ENCODE peak calls at places on chromosomes 5 and 9, in nine cellular contexts. One of them, this sample, is unnamed.

GRCh38 chr9:137673871-137674270 is 55.1 kb downstream of the EHMT1 start:
- DNase-seq in neuronal stem cell: no peak
- DNase-seq in tibial nerve: no peak
- DNase-seq in GM23248: no peak
- DNase-seq in heart right ventricle: no peak
- DNase-seq in dorsolateral prefrontal cortex: no peak
- DNase-seq in thyroid gland: peak; percentile 50
- DNase-seq in OCI-LY7: no peak
- DNase-seq in epithelial cell of prostate: no peak
- DNase-seq in this sample: no peak

GRCh38 chr9:129863059-129863690 is 27.9 kb downstream of the USP20 start:
- DNase-seq in neuronal stem cell: no peak
- DNase-seq in tibial nerve: no peak
- DNase-seq in GM23248: no peak
- DNase-seq in heart right ventricle: no peak
- DNase-seq in dorsolateral prefrontal cortex: no peak
- DNase-seq in thyroid gland: no peak
- DNase-seq in OCI-LY7: peak; percentile 46
- DNase-seq in epithelial cell of prostate: peak; percentile 12
- DNase-seq in this sample: no peak

GRCh38 chr5:169749295-169749694 is 112.2 kb downstream of the DOCK2 start:
- DNase-seq in neuronal stem cell: no peak
- DNase-seq in tibial nerve: no peak
- DNase-seq in GM23248: no peak
- DNase-seq in heart right ventricle: no peak
- DNase-seq in dorsolateral prefrontal cortex: no peak
- DNase-seq in thyroid gland: no peak
- DNase-seq in OCI-LY7: no peak
- DNase-seq in epithelial cell of prostate: no peak
- DNase-seq in this sample: no peak

GRCh38 chr5:160656961-160657570 is 194.9 kb downstream of the ATP10B start:
- DNase-seq in neuronal stem cell: no peak
- DNase-seq in tibial nerve: no peak
- DNase-seq in GM23248: no peak
- DNase-seq in heart right ventricle: no peak
- DNase-seq in dorsolateral prefrontal cortex: no peak
- DNase-seq in thyroid gland: no peak
- DNase-seq in OCI-LY7: no peak
- DNase-seq in epithelial cell of prostate: no peak
- DNase-seq in this sample: no peak

GRCh38 chr5:34045996-34046395 is 3.0 kb upstream of the C1QTNF3 start:
- DNase-seq in neuronal stem cell: no peak
- DNase-seq in tibial nerve: no peak
- DNase-seq in GM23248: peak; percentile 79
- DNase-seq in heart right ventricle: no peak
- DNase-seq in dorsolateral prefrontal cortex: no peak
- DNase-seq in thyroid gland: no peak
- DNase-seq in OCI-LY7: no peak
- DNase-seq in epithelial cell of prostate: peak; percentile 63
- DNase-seq in this sample: no peak

GRCh38 chr5:180212363-180213255 is 3.6 kb upstream of the RASGEF1C start:
- DNase-seq in neuronal stem cell: no peak
- DNase-seq in tibial nerve: no peak
- DNase-seq in GM23248: peak; percentile 53
- DNase-seq in heart right ventricle: no peak
- DNase-seq in dorsolateral prefrontal cortex: peak; percentile 20
- DNase-seq in thyroid gland: peak; percentile 37
- DNase-seq in OCI-LY7: no peak
- DNase-seq in epithelial cell of prostate: no peak
- DNase-seq in this sample: no peak

GRCh38 chr5:43730832-43731342 is 127.9 kb downstream of the NNT start:
- DNase-seq in neuronal stem cell: no peak
- DNase-seq in tibial nerve: no peak
- DNase-seq in GM23248: no peak
- DNase-seq in heart right ventricle: no peak
- DNase-seq in dorsolateral prefrontal cortex: no peak
- DNase-seq in thyroid gland: no peak
- DNase-seq in OCI-LY7: no peak
- DNase-seq in epithelial cell of prostate: no peak
- DNase-seq in this sample: no peak

GRCh38 chr9:132160802-132161742 is 786 bp upstream of the NTNG2 start:
- DNase-seq in neuronal stem cell: peak; percentile 35
- DNase-seq in tibial nerve: no peak
- DNase-seq in GM23248: peak; percentile 87
- DNase-seq in heart right ventricle: no peak
- DNase-seq in dorsolateral prefrontal cortex: no peak
- DNase-seq in thyroid gland: peak; percentile 15
- DNase-seq in OCI-LY7: peak; percentile 70
- DNase-seq in epithelial cell of prostate: no peak
- DNase-seq in this sample: no peak

GRCh38 chr9:110546411-110546871 is 33.1 kb downstream of the SVEP1 start:
- DNase-seq in neuronal stem cell: no peak
- DNase-seq in tibial nerve: no peak
- DNase-seq in GM23248: no peak
- DNase-seq in heart right ventricle: peak; percentile 18
- DNase-seq in dorsolateral prefrontal cortex: no peak
- DNase-seq in thyroid gland: no peak
- DNase-seq in OCI-LY7: no peak
- DNase-seq in epithelial cell of prostate: no peak
- DNase-seq in this sample: no peak

GRCh38 chr5:1666812-1667588 is 132.6 kb downstream of the MRPL36 start:
- DNase-seq in neuronal stem cell: peak; percentile 80
- DNase-seq in tibial nerve: no peak
- DNase-seq in GM23248: peak; percentile 32
- DNase-seq in heart right ventricle: peak; percentile 45
- DNase-seq in dorsolateral prefrontal cortex: no peak
- DNase-seq in thyroid gland: peak; percentile 56
- DNase-seq in OCI-LY7: peak; percentile 38
- DNase-seq in epithelial cell of prostate: no peak
- DNase-seq in this sample: peak; percentile 49

GRCh38 chr9:87089963-87090362 is 142.7 kb upstream of the GAS1 start:
- DNase-seq in neuronal stem cell: no peak
- DNase-seq in tibial nerve: no peak
- DNase-seq in GM23248: no peak
- DNase-seq in heart right ventricle: no peak
- DNase-seq in dorsolateral prefrontal cortex: no peak
- DNase-seq in thyroid gland: no peak
- DNase-seq in OCI-LY7: no peak
- DNase-seq in epithelial cell of prostate: no peak
- DNase-seq in this sample: no peak
- H3K27ac ChIP-seq in neuronal stem cell: no peak overlapping the region
- H3K27ac ChIP-seq in tibial nerve: no peak overlapping the region
- H3K27ac ChIP-seq in GM23248: no peak overlapping the region
- H3K27ac ChIP-seq in heart right ventricle: peak overlapping the region; percentile 62
- H3K27ac ChIP-seq in dorsolateral prefrontal cortex: no peak overlapping the region
- H3K27ac ChIP-seq in thyroid gland: no peak overlapping the region
- H3K27ac ChIP-seq in OCI-LY7: no peak overlapping the region
- H3K27ac ChIP-seq in epithelial cell of prostate: no peak overlapping the region
- H3K27ac ChIP-seq in this sample: no peak overlapping the region

GRCh38 chr5:142473038-142473437 is 148.2 kb upstream of the SPRY4 start:
- DNase-seq in neuronal stem cell: no peak
- DNase-seq in tibial nerve: no peak
- DNase-seq in GM23248: no peak
- DNase-seq in heart right ventricle: no peak
- DNase-seq in dorsolateral prefrontal cortex: no peak
- DNase-seq in thyroid gland: no peak
- DNase-seq in OCI-LY7: no peak
- DNase-seq in epithelial cell of prostate: no peak
- DNase-seq in this sample: no peak
- H3K27ac ChIP-seq in neuronal stem cell: no peak overlapping the region
- H3K27ac ChIP-seq in tibial nerve: no peak overlapping the region
- H3K27ac ChIP-seq in GM23248: peak overlapping the region; percentile 92
- H3K27ac ChIP-seq in heart right ventricle: no peak overlapping the region
- H3K27ac ChIP-seq in dorsolateral prefrontal cortex: no peak overlapping the region
- H3K27ac ChIP-seq in thyroid gland: no peak overlapping the region
- H3K27ac ChIP-seq in OCI-LY7: no peak overlapping the region
- H3K27ac ChIP-seq in epithelial cell of prostate: peak overlapping the region; percentile 99
- H3K27ac ChIP-seq in this sample: no peak overlapping the region

DNA sequence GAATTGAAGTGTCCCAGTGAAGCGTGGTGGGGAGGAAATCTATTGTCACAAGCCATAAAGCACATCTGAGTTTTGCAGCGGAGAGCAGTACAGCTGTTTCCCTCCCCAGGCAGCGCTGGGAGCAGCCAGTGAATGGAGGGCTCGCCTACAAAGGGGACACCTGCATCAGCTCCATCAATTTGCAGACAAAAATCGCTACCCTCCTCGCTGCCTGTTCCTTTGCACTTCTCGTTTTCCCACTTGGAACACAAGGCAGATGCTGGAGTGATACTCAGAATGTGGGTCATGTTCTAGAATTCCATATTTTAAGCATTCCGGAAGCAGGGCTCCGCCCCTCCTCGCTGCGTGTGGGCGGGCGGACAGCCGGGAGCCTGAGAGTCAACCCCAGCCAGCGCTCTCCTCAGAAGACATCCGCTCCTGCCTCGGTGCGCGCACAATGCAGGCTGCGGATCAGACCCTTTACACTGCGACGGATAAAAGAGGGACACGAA is 92.1 kb downstream of the LMNB1 start:
- DNase-seq in neuronal stem cell: peak; percentile 24
- DNase-seq in tibial nerve: no peak
- DNase-seq in GM23248: peak; percentile 72
- DNase-seq in heart right ventricle: peak; percentile 46
- DNase-seq in dorsolateral prefrontal cortex: peak; percentile 50
- DNase-seq in thyroid gland: no peak
- DNase-seq in OCI-LY7: no peak
- DNase-seq in epithelial cell of prostate: no peak
- DNase-seq in this sample: peak; percentile 19
- H3K27ac ChIP-seq in neuronal stem cell: peak overlapping the region; percentile 47
- H3K27ac ChIP-seq in tibial nerve: no peak overlapping the region
- H3K27ac ChIP-seq in GM23248: no peak overlapping the region
- H3K27ac ChIP-seq in heart right ventricle: no peak overlapping the region
- H3K27ac ChIP-seq in dorsolateral prefrontal cortex: no peak overlapping the region
- H3K27ac ChIP-seq in thyroid gland: no peak overlapping the region
- H3K27ac ChIP-seq in OCI-LY7: no peak overlapping the region
- H3K27ac ChIP-seq in epithelial cell of prostate: no peak overlapping the region
- H3K27ac ChIP-seq in this sample: no peak overlapping the region

DNA sequence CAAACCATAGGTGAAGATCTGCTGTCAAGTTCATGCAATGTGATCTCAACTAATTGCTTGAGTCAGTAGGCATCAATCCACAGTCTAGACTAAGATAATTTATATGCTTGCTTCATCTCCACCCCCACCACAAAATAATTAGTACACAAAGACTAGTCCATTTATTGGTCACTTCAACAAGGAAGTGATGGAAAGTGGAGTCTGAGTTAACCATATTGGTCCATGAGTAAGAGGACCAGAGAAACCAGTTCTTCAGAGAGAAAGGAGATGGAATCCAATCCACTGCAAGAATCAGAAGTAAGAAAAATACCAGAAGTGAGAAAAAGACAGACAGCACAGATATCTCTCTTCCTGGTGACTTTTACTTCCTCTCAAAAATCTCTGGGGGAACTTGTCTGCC is 366.5 kb downstream of the CHSY3 start:
- DNase-seq in neuronal stem cell: no peak
- DNase-seq in tibial nerve: no peak
- DNase-seq in GM23248: no peak
- DNase-seq in heart right ventricle: no peak
- DNase-seq in dorsolateral prefrontal cortex: no peak
- DNase-seq in thyroid gland: no peak
- DNase-seq in OCI-LY7: no peak
- DNase-seq in epithelial cell of prostate: peak; percentile 77
- DNase-seq in this sample: no peak
- H3K27ac ChIP-seq in neuronal stem cell: no peak overlapping the region
- H3K27ac ChIP-seq in tibial nerve: no peak overlapping the region
- H3K27ac ChIP-seq in GM23248: no peak overlapping the region
- H3K27ac ChIP-seq in heart right ventricle: no peak overlapping the region
- H3K27ac ChIP-seq in dorsolateral prefrontal cortex: no peak overlapping the region
- H3K27ac ChIP-seq in thyroid gland: no peak overlapping the region
- H3K27ac ChIP-seq in OCI-LY7: no peak overlapping the region
- H3K27ac ChIP-seq in epithelial cell of prostate: no peak overlapping the region
- H3K27ac ChIP-seq in this sample: no peak overlapping the region

DNA sequence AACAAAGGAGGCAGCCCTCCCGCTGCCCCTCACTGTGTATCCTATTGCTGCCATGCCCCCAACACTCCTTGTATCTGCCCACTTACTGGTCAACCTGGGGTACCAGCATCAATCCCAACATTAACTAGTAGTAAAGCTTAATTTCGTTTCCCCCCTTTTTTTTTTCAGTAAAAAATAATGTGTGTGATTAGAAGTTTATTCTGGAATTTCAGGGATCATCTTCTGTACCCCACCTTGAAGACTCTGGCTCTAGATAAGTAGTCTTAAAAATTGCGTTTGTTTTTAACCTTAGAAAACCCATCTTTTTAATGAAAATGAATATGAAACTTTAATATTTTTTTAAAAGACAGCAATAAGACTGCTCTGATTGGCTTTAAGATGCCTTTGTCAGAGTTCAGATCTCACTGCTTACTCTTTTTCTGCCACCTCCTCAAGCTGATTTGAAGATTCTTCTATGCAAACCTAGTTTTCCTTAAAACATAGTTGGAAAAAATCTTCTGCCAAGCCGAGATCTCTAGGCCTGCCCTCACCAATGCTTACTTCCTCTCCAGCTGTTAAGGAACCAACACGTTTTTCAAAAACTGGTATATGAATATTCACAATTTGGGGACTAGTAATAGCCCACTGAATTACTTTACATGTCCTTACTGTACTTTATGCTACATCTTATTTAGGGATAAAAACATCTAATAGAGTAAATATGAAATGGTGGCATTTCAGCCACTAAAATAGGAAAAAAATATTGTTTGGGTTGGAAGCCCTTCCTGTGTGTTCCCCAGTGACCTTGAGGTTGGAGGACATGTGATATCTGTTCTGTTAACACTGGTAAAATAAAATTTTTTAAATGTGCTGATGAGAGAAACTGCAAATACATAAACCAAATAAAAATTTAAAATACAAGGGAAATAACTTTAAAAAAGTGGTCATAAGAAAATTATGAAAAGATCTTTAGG is 4.0 kb upstream of the RHOBTB3 start:
- DNase-seq in neuronal stem cell: no peak
- DNase-seq in tibial nerve: no peak
- DNase-seq in GM23248: peak; percentile 40
- DNase-seq in heart right ventricle: no peak
- DNase-seq in dorsolateral prefrontal cortex: no peak
- DNase-seq in thyroid gland: no peak
- DNase-seq in OCI-LY7: no peak
- DNase-seq in epithelial cell of prostate: no peak
- DNase-seq in this sample: no peak
- H3K27ac ChIP-seq in neuronal stem cell: no peak overlapping the region
- H3K27ac ChIP-seq in tibial nerve: peak overlapping the region; percentile 22
- H3K27ac ChIP-seq in GM23248: peak overlapping the region; percentile 68
- H3K27ac ChIP-seq in heart right ventricle: peak overlapping the region; percentile 29
- H3K27ac ChIP-seq in dorsolateral prefrontal cortex: no peak overlapping the region
- H3K27ac ChIP-seq in thyroid gland: no peak overlapping the region
- H3K27ac ChIP-seq in OCI-LY7: no peak overlapping the region
- H3K27ac ChIP-seq in epithelial cell of prostate: peak overlapping the region; percentile 65
- H3K27ac ChIP-seq in this sample: no peak overlapping the region